ENCODE peak calls at places on chromosomes 4 and X, in four cellular contexts. R, J, H and Q are unnamed samples.

GRCh38 chr4:122882830-122883229 is 39.6 kb downstream of the NUDT6 start:
- DNase-seq in R (no peak), J (no peak), H (no peak), Q (no peak)

GRCh38 chr4:62484357-62484756 is 1284.2 kb downstream of the ADGRL3 start:
- DNase-seq in R (no peak), J (no peak), H (no peak), Q (no peak)

GRCh38 chrX:110310896-110311295 is 7.0 kb downstream of the AMMECR1 start:
- DNase-seq in R (no peak), J (peak; percentile 15), H (no peak), Q (no peak)

GRCh38 chr4:149723065-149723464 is 92.6 kb downstream of the IQCM start:
- DNase-seq in R (no peak), J (no peak), H (no peak), Q (no peak)

GRCh38 chrX:150465856-150466775 is 102.3 kb upstream of the MTM1 start:
- DNase-seq in R (no peak), J (no peak), H (no peak), Q (no peak)

GRCh38 chr4:126136922-126137781 is 822.4 kb downstream of the FAT4 start:
- DNase-seq in R (no peak), J (no peak), H (no peak), Q (no peak)

GRCh38 chr4:2341911-2342652 is 76.4 kb downstream of the ZFYVE28 start:
- DNase-seq in R (no peak), J (no peak), H (no peak), Q (no peak)

GRCh38 chr4:61994036-61994435 is 793.9 kb downstream of the ADGRL3 start:
- DNase-seq in R (no peak), J (no peak), H (no peak), Q (no peak)

GRCh38 chr4:38605794-38606586 is 58.0 kb upstream of the KLF3 start:
- DNase-seq in R (no peak), J (peak; percentile 27), H (no peak), Q (no peak)

GRCh38 chr4:1846580-1846979 is 9.4 kb downstream of the LETM1 start:
- DNase-seq in R (no peak), J (no peak), H (no peak), Q (no peak)

GRCh38 chrX:29775890-29776289 is 439.5 kb upstream of the MAGEB2 start:
- DNase-seq in R (no peak), J (no peak), H (no peak), Q (no peak)

GRCh38 chrX:71098302-71098701 is 2.7 kb downstream of the FOXO4 start:
- DNase-seq in R (peak; percentile 15), J (peak; percentile 61), H (peak; percentile 66), Q (peak; percentile 53)

GRCh38 chr4:57094482-57095223 is 15.5 kb downstream of the IGFBP7 start:
- DNase-seq in R (no peak), J (no peak), H (no peak), Q (no peak)

GRCh38 chrX:67780694-67781109 is 236.9 kb downstream of the AR start:
- DNase-seq in R (no peak), J (no peak), H (no peak), Q (peak; percentile 90)

GRCh38 chr4:107931775-107932321 is 499 bp downstream of the CYP2U1 start:
- DNase-seq in R (no peak), J (no peak), H (no peak), Q (no peak)

GRCh38 chrX:113124693-113125092 is 284.1 kb upstream of the AMOT start:
- DNase-seq in R (no peak), J (no peak), H (no peak), Q (no peak)

GRCh38 chrX:24607616-24608015 is 39.5 kb downstream of the PCYT1B start:
- DNase-seq in R (no peak), J (no peak), H (no peak), Q (no peak)

DNA sequence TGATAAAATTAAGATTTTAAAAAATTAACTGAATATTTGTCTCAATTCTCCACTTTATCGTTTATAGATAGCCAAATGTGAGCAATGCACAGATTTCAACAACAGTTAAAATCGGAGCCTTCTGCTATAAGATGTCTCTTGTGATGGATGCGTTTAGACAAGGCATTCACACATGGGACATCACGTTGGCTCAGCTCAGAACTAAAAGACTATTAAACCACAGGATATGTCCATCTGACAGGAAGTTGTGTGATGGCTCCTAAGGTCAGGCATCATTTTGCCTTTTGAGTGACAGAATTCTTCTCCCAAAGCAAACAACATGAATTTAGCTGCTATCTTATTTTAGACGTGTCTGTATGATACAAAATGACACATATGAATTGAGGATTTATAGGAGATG is 17.3 kb upstream of the VCX3B start:
- DNase-seq in R (no peak), J (no peak), H (no peak), Q (no peak)
- TF ChIP-seq POLR2AphosphoS5 in R (no peak), J (no peak), H (no peak), Q (no peak)

GRCh38 chr4:180169966-180170365 is 2073.2 kb upstream of the TENM3 start:
- DNase-seq in R (no peak), J (no peak), H (no peak), Q (no peak)

GRCh38 chr4:180169394-180169793 is 2073.8 kb upstream of the TENM3 start:
- DNase-seq in R (no peak), J (no peak), H (no peak), Q (no peak)

GRCh38 chr4:180160195-180160985 is 2082.8 kb upstream of the TENM3 start:
- DNase-seq in R (no peak), J (no peak), H (no peak), Q (no peak)

DNA sequence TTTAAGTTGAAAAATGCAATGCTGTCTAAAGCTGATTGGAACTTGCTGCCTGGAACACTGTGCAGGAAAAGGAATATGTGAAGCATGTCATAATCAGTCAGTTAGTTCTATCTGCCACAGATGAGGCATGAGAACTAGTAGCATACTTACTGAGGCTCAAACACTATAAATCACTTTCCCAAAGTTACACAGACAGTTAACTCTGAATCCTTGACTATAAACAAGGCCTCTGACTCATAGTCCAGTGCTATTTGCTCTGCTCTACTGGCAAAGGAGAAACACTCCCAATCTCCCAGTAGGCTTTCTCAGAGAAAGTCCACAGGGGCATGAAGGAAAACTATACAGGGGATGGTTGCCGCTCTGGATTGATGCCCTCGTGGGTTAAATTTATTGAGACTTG is 2078.4 kb upstream of the TENM3 start:
- DNase-seq in R (no peak), J (no peak), H (no peak), Q (no peak)
- TF ChIP-seq MAX in R (no peak), J (no peak), H (no peak), Q (no peak)

DNA sequence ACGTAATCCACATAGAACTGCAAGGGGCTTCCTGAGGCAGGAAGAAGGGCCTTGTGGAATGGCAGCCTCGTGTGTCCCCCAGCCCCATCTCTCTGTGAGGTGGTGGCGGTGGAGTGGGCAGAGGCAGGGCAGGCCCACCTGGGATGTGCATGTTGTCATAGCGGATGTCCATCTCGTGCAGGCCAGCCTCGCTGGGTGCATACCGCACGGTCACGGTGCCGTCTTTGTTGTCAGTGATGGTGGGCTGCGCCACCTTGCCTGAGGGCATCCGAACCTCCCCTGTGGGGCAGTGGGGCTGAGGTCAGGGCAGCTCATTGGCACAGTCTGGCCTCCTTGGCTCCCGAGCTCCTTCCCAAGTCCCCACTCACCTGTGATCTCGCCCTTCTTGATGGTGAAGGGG is 20.4 kb downstream of the FLNA start:
- DNase-seq in R (no peak), J (no peak), H (no peak), Q (no peak)
- H4K20me1 ChIP-seq in R (no peaks in the 10 kb centered on the region), J (peaks cover 13% of the 10 kb centered on the region), H (peaks cover 100% of the 10 kb centered on the region), Q (no peaks in the 10 kb centered on the region)

DNA sequence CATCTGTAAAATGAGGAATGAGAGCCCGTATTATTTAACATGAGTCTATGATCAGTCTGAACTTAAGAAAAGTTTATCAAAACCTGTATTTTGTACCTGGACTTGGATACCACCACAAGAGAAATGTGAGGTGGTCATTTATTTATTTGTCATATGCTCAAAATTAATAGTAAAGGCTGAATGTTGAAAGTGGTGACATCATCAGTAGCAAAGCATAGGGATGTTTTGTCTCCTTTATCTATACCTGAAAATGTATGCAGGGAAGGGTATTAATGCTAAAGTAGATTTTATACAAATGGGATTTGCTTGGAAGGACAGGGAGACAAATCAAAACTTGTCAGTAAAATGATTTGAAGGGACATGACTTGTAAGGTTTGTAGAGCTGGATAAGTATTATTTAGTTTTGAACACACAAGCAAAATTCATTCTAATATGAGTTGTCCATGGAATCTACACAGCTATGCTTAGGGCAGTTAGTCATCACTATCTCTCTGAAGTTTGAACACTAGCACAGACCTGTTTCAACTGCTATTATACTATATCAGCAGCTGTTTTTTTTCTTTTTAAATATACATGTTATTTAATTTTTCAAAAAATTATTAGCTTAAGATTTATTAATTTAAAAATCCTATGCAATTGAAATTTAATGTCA is 52.4 kb upstream of the GUCY1A1 start:
- DNase-seq in R (no peak), J (no peak), H (no peak), Q (no peak)
- TF ChIP-seq POLR2AphosphoS5 in R (no peak), J (no peak), H (no peak), Q (no peak)

DNA sequence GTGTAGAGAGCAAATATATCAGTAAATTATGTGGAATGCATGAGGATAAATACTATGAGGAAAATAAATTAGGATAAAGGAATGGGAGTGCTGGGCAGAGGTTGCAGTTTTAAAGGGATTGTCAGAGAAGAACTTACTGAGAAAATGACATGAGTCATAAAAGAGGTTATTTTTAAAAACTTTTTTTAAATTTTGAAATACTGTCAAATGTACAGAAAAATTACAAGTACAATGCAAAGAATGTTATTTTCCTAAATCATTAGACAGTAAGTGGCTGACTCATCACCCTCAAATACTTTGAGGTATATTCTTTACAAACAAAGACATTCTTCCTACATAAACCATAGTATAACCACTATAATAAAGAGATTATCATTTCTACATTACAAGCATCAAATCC is 29.8 kb upstream of the H2AZ1 start:
- DNase-seq in R (no peak), J (no peak), H (no peak), Q (no peak)
- TF ChIP-seq MAX in R (no peak), J (no peak), H (no peak), Q (no peak)

GRCh38 chrX:65706041-65706828 is 38.8 kb downstream of the MSN start:
- DNase-seq in R (no peak), J (peak; percentile 21), H (no peak), Q (peak; percentile 76)
- H4K20me1 ChIP-seq in R (no peaks in the 10 kb centered on the region), J (peaks cover 14% of the 10 kb centered on the region), H (peaks cover 97% of the 10 kb centered on the region), Q (peaks cover 2% of the 10 kb centered on the region)